ENCODE peak calls at places on chromosomes 16 and 17, in seven cellular contexts. One of them, this sample, is unnamed.

GRCh38 chr16:69796285-69797118 is 34.4 kb downstream of the WWP2 start:
- DNase-seq in GM12891: peak; percentile 28
- DNase-seq in endothelial cell of umbilical vein: peak; percentile 71
- DNase-seq in heart left ventricle: no peak
- DNase-seq in adrenal gland: peak; percentile 57
- DNase-seq in ovary: no peak
- DNase-seq in tibial nerve: no peak
- DNase-seq in this sample: peak; percentile 60

GRCh38 chr16:79821911-79822310 is 221.4 kb upstream of the MAF start:
- DNase-seq in endothelial cell of umbilical vein: no peak
- DNase-seq in GM12891: no peak
- DNase-seq in ovary: no peak
- DNase-seq in tibial nerve: no peak
- DNase-seq in adrenal gland: no peak
- DNase-seq in heart left ventricle: no peak
- DNase-seq in this sample: no peak

GRCh38 chr16:57316390-57317017 is 32.0 kb upstream of the PLLP start:
- DNase-seq in endothelial cell of umbilical vein: peak; percentile 98
- DNase-seq in ovary: no peak
- DNase-seq in GM12891: no peak
- DNase-seq in tibial nerve: no peak
- DNase-seq in heart left ventricle: peak; percentile 51
- DNase-seq in adrenal gland: peak; percentile 40
- DNase-seq in this sample: no peak

GRCh38 chr17:58811301-58811700 is 55.6 kb downstream of the PPM1E start:
- DNase-seq in ovary: no peak
- DNase-seq in GM12891: no peak
- DNase-seq in tibial nerve: no peak
- DNase-seq in adrenal gland: no peak
- DNase-seq in endothelial cell of umbilical vein: no peak
- DNase-seq in heart left ventricle: no peak
- DNase-seq in this sample: no peak

GRCh38 chr16:67165121-67166034 is 833 bp downstream of the HSF4 start:
- DNase-seq in endothelial cell of umbilical vein: no peak
- DNase-seq in heart left ventricle: peak; percentile 53
- DNase-seq in tibial nerve: no peak
- DNase-seq in GM12891: no peak
- DNase-seq in ovary: peak; percentile 63
- DNase-seq in adrenal gland: no peak
- DNase-seq in this sample: no peak

GRCh38 chr17:17391575-17392370 is 85.0 kb upstream of the MED9 start:
- DNase-seq in adrenal gland: no peak
- DNase-seq in GM12891: no peak
- DNase-seq in heart left ventricle: peak; percentile 30
- DNase-seq in endothelial cell of umbilical vein: no peak
- DNase-seq in ovary: no peak
- DNase-seq in tibial nerve: no peak
- DNase-seq in this sample: peak; percentile 32

GRCh38 chr17:81845881-81846742 is 11.3 kb upstream of the PPP1R27 start:
- DNase-seq in heart left ventricle: no peak
- DNase-seq in endothelial cell of umbilical vein: no peak
- DNase-seq in ovary: no peak
- DNase-seq in adrenal gland: no peak
- DNase-seq in GM12891: no peak
- DNase-seq in tibial nerve: no peak
- DNase-seq in this sample: no peak

GRCh38 chr17:58338454-58338841 is 9.9 kb upstream of the TSPOAP1 start:
- DNase-seq in adrenal gland: no peak
- DNase-seq in tibial nerve: no peak
- DNase-seq in GM12891: no peak
- DNase-seq in heart left ventricle: no peak
- DNase-seq in ovary: no peak
- DNase-seq in endothelial cell of umbilical vein: no peak
- DNase-seq in this sample: no peak

GRCh38 chr17:72952641-72953313 is 139.7 kb downstream of the SLC39A11 start:
- DNase-seq in adrenal gland: no peak
- DNase-seq in tibial nerve: no peak
- DNase-seq in ovary: no peak
- DNase-seq in GM12891: no peak
- DNase-seq in heart left ventricle: no peak
- DNase-seq in endothelial cell of umbilical vein: no peak
- DNase-seq in this sample: no peak

GRCh38 chr17:44119798-44120197 is 3.6 kb downstream of the HDAC5 start:
- DNase-seq in endothelial cell of umbilical vein: no peak
- DNase-seq in heart left ventricle: no peak
- DNase-seq in tibial nerve: no peak
- DNase-seq in GM12891: no peak
- DNase-seq in ovary: no peak
- DNase-seq in adrenal gland: no peak
- DNase-seq in this sample: no peak

GRCh38 chr17:49695698-49696232 is 12.0 kb downstream of the SLC35B1 start:
- DNase-seq in tibial nerve: no peak
- DNase-seq in endothelial cell of umbilical vein: no peak
- DNase-seq in GM12891: no peak
- DNase-seq in ovary: no peak
- DNase-seq in adrenal gland: no peak
- DNase-seq in heart left ventricle: no peak
- DNase-seq in this sample: no peak

GRCh38 chr16:53415504-53415903 is 18.8 kb upstream of the RBL2 start:
- DNase-seq in tibial nerve: no peak
- DNase-seq in adrenal gland: no peak
- DNase-seq in endothelial cell of umbilical vein: no peak
- DNase-seq in GM12891: no peak
- DNase-seq in heart left ventricle: no peak
- DNase-seq in ovary: no peak
- DNase-seq in this sample: no peak

GRCh38 chr17:7014995-7015586 is 2.7 kb downstream of the RNASEK start:
- DNase-seq in ovary: no peak
- DNase-seq in heart left ventricle: no peak
- DNase-seq in tibial nerve: no peak
- DNase-seq in adrenal gland: no peak
- DNase-seq in GM12891: no peak
- DNase-seq in endothelial cell of umbilical vein: no peak
- DNase-seq in this sample: no peak

GRCh38 chr17:10151667-10152496 is 46.5 kb downstream of the GAS7 start:
- DNase-seq in heart left ventricle: no peak
- DNase-seq in ovary: no peak
- DNase-seq in adrenal gland: peak; percentile 32
- DNase-seq in tibial nerve: no peak
- DNase-seq in GM12891: no peak
- DNase-seq in endothelial cell of umbilical vein: no peak
- DNase-seq in this sample: no peak

DNA sequence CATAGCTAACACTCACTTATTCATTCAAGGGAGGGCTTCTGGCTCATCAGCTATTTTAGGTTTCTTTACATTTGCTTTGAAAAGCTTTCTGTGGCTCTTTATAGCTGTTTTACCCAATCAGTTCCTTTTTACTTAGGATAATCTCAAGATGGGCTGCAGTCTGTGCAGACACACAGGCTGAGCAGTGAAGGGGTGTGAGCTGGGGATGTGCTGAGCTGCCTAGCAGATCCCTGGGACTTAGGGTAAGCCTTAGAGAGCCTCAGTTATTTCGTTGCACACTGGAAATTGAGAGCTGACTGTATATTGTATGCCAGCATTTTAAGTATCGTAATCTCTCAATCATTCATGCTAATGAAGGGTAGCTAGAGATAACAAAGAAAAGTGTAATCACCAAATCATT is 30.2 kb upstream of the NOL11 start:
- DNase-seq in heart left ventricle: no peak
- DNase-seq in ovary: no peak
- DNase-seq in tibial nerve: no peak
- DNase-seq in endothelial cell of umbilical vein: no peak
- DNase-seq in adrenal gland: no peak
- DNase-seq in GM12891: no peak
- DNase-seq in this sample: no peak
- TF ChIP-seq POLR2A in heart left ventricle: no peak
- TF ChIP-seq POLR2A in ovary: no peak
- TF ChIP-seq POLR2A in tibial nerve: no peak
- TF ChIP-seq POLR2A in endothelial cell of umbilical vein: no peak
- TF ChIP-seq POLR2A in adrenal gland: no peak
- TF ChIP-seq POLR2A in GM12891: no peak
- TF ChIP-seq POLR2A in this sample: no peak

DNA sequence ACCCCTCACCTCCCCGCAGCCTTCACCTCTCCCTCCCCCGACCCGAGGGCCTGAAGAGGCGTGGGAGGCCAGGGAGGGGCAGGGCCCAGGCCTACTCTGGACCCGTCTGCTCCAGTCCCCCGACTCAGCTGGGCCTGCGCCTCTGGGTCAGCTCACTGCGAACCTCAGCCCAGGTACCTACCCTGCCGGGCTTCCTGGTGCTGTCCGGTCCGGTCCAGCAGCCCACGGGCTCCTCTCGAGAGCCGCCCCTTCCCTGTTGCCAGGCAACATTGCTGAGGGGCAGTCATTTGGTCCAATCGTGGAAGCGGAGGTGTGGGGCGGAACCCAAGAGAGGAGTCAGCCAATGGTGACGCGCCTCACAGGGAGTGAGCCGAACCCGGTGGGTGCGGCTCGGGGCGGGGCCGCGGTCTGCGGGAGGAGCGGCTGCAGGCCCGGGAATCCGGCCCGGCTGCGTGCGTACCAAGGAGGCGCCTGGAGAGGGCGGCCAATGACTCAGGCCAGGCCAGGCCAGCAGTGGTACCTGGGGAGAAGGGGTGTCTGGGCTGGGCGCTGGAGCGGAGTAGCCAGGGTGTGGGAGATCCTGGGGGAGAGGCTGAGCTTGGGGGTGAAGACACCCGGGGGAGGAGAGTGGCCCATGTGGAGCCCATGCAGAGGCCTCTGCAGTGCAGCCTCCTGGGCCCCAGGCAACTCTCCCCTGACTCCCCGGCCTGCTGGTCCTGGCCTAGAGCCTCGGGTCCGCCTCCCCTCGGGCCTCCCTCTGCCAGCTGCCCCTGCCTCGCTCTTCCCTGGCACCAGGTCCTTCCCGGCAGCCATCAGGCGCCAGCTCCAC is at the start of gene MEAK7:
- DNase-seq in GM12891: peak; percentile 96
- DNase-seq in ovary: peak; percentile 99
- DNase-seq in heart left ventricle: peak; percentile 99
- DNase-seq in tibial nerve: peak; percentile 99
- DNase-seq in adrenal gland: peak; percentile 99
- DNase-seq in endothelial cell of umbilical vein: peak; percentile 98
- DNase-seq in this sample: peak; percentile 96
- TF ChIP-seq POLR2A in GM12891: no peak
- TF ChIP-seq POLR2A in ovary: peak; percentile 67
- TF ChIP-seq POLR2A in heart left ventricle: peak; percentile 59
- TF ChIP-seq POLR2A in tibial nerve: peak; percentile 85
- TF ChIP-seq POLR2A in adrenal gland: no peak
- TF ChIP-seq POLR2A in endothelial cell of umbilical vein: no peak
- TF ChIP-seq POLR2A in this sample: peak; percentile 28

GRCh38 chr17:69246202-69246601 is 17.6 kb upstream of the ABCA10 start:
- DNase-seq in GM12891: no peak
- DNase-seq in endothelial cell of umbilical vein: no peak
- DNase-seq in ovary: no peak
- DNase-seq in tibial nerve: no peak
- DNase-seq in adrenal gland: no peak
- DNase-seq in heart left ventricle: no peak
- DNase-seq in this sample: no peak

GRCh38 chr17:69250641-69251040 is 22.0 kb upstream of the ABCA10 start:
- DNase-seq in tibial nerve: no peak
- DNase-seq in endothelial cell of umbilical vein: no peak
- DNase-seq in adrenal gland: no peak
- DNase-seq in ovary: no peak
- DNase-seq in heart left ventricle: no peak
- DNase-seq in GM12891: no peak
- DNase-seq in this sample: no peak

GRCh38 chr17:69245617-69246016 is 17.0 kb upstream of the ABCA10 start:
- DNase-seq in endothelial cell of umbilical vein: no peak
- DNase-seq in GM12891: no peak
- DNase-seq in heart left ventricle: no peak
- DNase-seq in tibial nerve: no peak
- DNase-seq in ovary: no peak
- DNase-seq in adrenal gland: no peak
- DNase-seq in this sample: peak; percentile 1

GRCh38 chr17:69246726-69247375 is 18.2 kb upstream of the ABCA10 start:
- DNase-seq in ovary: no peak
- DNase-seq in endothelial cell of umbilical vein: peak; percentile 69
- DNase-seq in tibial nerve: no peak
- DNase-seq in adrenal gland: no peak
- DNase-seq in heart left ventricle: no peak
- DNase-seq in GM12891: no peak
- DNase-seq in this sample: peak; percentile 74
- TF ChIP-seq POLR2A in ovary: no peak
- TF ChIP-seq POLR2A in endothelial cell of umbilical vein: no peak
- TF ChIP-seq POLR2A in tibial nerve: no peak
- TF ChIP-seq POLR2A in adrenal gland: no peak
- TF ChIP-seq POLR2A in heart left ventricle: no peak
- TF ChIP-seq POLR2A in GM12891: no peak
- TF ChIP-seq POLR2A in this sample: no peak

GRCh38 chr16:16020291-16020690 is 70.9 kb downstream of the ABCC1 start:
- DNase-seq in adrenal gland: no peak
- DNase-seq in GM12891: no peak
- DNase-seq in tibial nerve: no peak
- DNase-seq in endothelial cell of umbilical vein: no peak
- DNase-seq in heart left ventricle: no peak
- DNase-seq in ovary: no peak
- DNase-seq in this sample: no peak

GRCh38 chr16:16022683-16023064 is 73.3 kb downstream of the ABCC1 start:
- DNase-seq in adrenal gland: no peak
- DNase-seq in tibial nerve: no peak
- DNase-seq in endothelial cell of umbilical vein: no peak
- DNase-seq in GM12891: no peak
- DNase-seq in ovary: no peak
- DNase-seq in heart left ventricle: no peak
- DNase-seq in this sample: peak; percentile 92

GRCh38 chr16:16021646-16021987 is 72.2 kb downstream of the ABCC1 start:
- DNase-seq in heart left ventricle: no peak
- DNase-seq in ovary: no peak
- DNase-seq in tibial nerve: no peak
- DNase-seq in GM12891: no peak
- DNase-seq in endothelial cell of umbilical vein: no peak
- DNase-seq in adrenal gland: no peak
- DNase-seq in this sample: no peak

GRCh38 chr16:16021020-16021419 is 71.6 kb downstream of the ABCC1 start:
- DNase-seq in adrenal gland: no peak
- DNase-seq in heart left ventricle: no peak
- DNase-seq in ovary: no peak
- DNase-seq in GM12891: no peak
- DNase-seq in endothelial cell of umbilical vein: peak; percentile 14
- DNase-seq in tibial nerve: no peak
- DNase-seq in this sample: peak; percentile 48

DNA sequence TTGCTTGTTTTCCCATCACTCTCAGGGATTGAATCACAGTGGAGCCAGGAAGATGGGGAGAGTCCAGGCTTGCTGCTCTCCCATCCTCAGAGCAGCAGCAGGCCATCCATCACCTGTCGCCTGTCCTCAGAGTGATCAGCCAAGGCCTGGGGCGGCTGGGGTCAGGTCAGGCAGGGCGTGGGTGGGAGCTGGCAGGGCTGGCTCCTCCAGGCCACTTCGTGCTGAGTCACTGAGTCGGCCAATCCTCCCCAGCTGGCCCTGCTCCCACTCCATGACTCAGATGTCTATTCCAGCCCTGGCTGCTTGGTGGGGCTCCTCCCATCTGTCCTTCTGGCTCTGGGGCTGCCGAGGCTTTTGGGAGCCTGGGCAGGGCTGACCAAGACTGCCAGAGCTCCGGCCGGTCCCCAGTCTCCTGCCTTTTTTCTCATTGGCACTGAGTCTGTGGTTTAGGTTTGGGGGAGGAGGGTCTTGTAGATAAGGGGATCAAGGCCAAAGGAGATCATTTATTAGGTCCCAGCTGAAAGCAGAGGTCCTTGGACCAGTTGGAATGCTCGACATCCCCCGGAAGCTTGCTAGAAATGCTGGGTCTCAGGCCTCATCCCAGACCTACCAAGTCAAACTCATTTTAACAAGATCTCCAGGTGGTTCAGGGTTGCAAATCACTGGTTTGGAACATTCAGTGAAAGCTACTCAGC is 72.7 kb downstream of the ABCC1 start:
- DNase-seq in ovary: peak; percentile 97
- DNase-seq in endothelial cell of umbilical vein: peak; percentile 96
- DNase-seq in GM12891: no peak
- DNase-seq in tibial nerve: peak; percentile 90
- DNase-seq in adrenal gland: peak; percentile 99
- DNase-seq in heart left ventricle: peak; percentile 95
- DNase-seq in this sample: peak; percentile 97
- TF ChIP-seq POLR2A in ovary: no peak
- TF ChIP-seq POLR2A in endothelial cell of umbilical vein: peak; percentile 33
- TF ChIP-seq POLR2A in GM12891: no peak
- TF ChIP-seq POLR2A in tibial nerve: no peak
- TF ChIP-seq POLR2A in adrenal gland: no peak
- TF ChIP-seq POLR2A in heart left ventricle: no peak
- TF ChIP-seq POLR2A in this sample: peak; percentile 74